ENCODE peak calls at places on chromosome 6, in five cellular contexts. U is Right ventricle myocardium inferior, O is WTC11, D is NCI-H1694, C is fibroblast of pulmonary artery. K is an unnamed sample.

GRCh38 chr6:15491255-15491985 is 171.4 kb downstream of the DTNBP1 start:
- DNase-seq in U (no peak), O (peak), D (peak), C (peak), K (peak)

GRCh38 chr6:145895802-145896201 is 68.4 kb downstream of the SHPRH start:
- DNase-seq in U (no peak), O (no peak), D (peak), C (peak), K (no peak)

GRCh38 chr6:41589223-41589622 is 43.0 kb downstream of the FOXP4 start:
- DNase-seq in U (peak), O (no peak), D (no peak), C (no peak), K (no peak)

GRCh38 chr6:138971601-138972000 is 16.5 kb downstream of the REPS1 start:
- DNase-seq in U (no peak), O (no peak), D (no peak), C (peak), K (no peak)

GRCh38 chr6:69631552-69632346 is 165.1 kb downstream of the LMBRD1 start:
- DNase-seq in U (no peak), O (no peak), D (no peak), C (no peak), K (no peak)

GRCh38 chr6:100466410-100467143 is 1.9 kb upstream of the SIM1 start:
- DNase-seq in U (no peak), O (no peak), D (no peak), C (no peak), K (no peak)

GRCh38 chr6:4899249-4899648 is 104.6 kb downstream of the RPP40 start:
- DNase-seq in U (no peak), O (no peak), D (no peak), C (no peak), K (no peak)

GRCh38 chr6:44304282-44305199 is 8.6 kb downstream of the AARS2 start:
- DNase-seq in U (no peak), O (peak), D (no peak), C (peak), K (no peak)

GRCh38 chr6:158487495-158487894 is 72.4 kb upstream of the TMEM181 start:
- DNase-seq in U (no peak), O (no peak), D (no peak), C (no peak), K (no peak)

GRCh38 chr6:121382467-121383121 is 48.3 kb upstream of the TBC1D32 start:
- DNase-seq in U (no peak), O (no peak), D (no peak), C (peak), K (no peak)

GRCh38 chr6:148037496-148037895 is 305.1 kb upstream of the SASH1 start:
- DNase-seq in U (no peak), O (no peak), D (no peak), C (no peak), K (no peak)

GRCh38 chr6:120186080-120186479 is 836.5 kb upstream of the MAN1A1 start:
- DNase-seq in U (no peak), O (no peak), D (no peak), C (no peak), K (no peak)

GRCh38 chr6:150967910-150968309 is 102.4 kb downstream of the MTHFD1L start:
- DNase-seq in U (no peak), O (no peak), D (no peak), C (no peak), K (no peak)

GRCh38 chr6:71012871-71013456 is 56.1 kb upstream of the B3GAT2 start:
- DNase-seq in U (no peak), O (no peak), D (peak), C (peak), K (no peak)

GRCh38 chr6:162177733-162178132 is 549.8 kb downstream of the PRKN start:
- DNase-seq in U (no peak), O (peak), D (no peak), C (peak), K (no peak)

GRCh38 chr6:106749611-106750010 is 120.2 kb downstream of the QRSL1 start:
- DNase-seq in U (no peak), O (no peak), D (no peak), C (no peak), K (no peak)

GRCh38 chr6:150297327-150298028 is 71.3 kb upstream of the IYD start:
- DNase-seq in U (no peak), O (no peak), D (no peak), C (peak), K (no peak)

GRCh38 chr6:54879188-54879985 is 32.8 kb downstream of the FAM83B start:
- DNase-seq in U (no peak), O (no peak), D (no peak), C (no peak), K (no peak)

GRCh38 chr6:5782783-5783567 is 223.8 kb downstream of the NRN1 start:
- DNase-seq in U (peak), O (no peak), D (peak), C (no peak), K (peak)

GRCh38 chr6:158536891-158537798 is 22.7 kb upstream of the TMEM181 start:
- DNase-seq in U (no peak), O (peak), D (peak), C (peak), K (no peak)

K was measured in Right ventricle myocardium superior.